ENCODE peak calls at places on chromosome 16, in five cellular contexts. T is upper lobe of right lung, H is spleen, F is sigmoid colon, X is transverse colon. C is an unnamed sample.

GRCh38 chr16:53768593-53768992 is 64.6 kb downstream of the FTO start:
- DNase-seq in H (no peak), F (no peak), T (no peak), X (no peak), C (no peak)

GRCh38 chr16:85211247-85211910 is 99.1 kb upstream of the CIBAR2 start:
- DNase-seq in F (no peak), T (no peak), X (no peak), H (no peak), C (no peak)

GRCh38 chr16:86876499-86876898 is 298.1 kb downstream of the FOXL1 start:
- DNase-seq in T (no peak), F (no peak), X (no peak), H (no peak), C (no peak)

GRCh38 chr16:3625911-3626732 is 14.7 kb upstream of the SLX4 start:
- DNase-seq in H (no peak), X (no peak), T (no peak), F (no peak), C (no peak)

GRCh38 chr16:70481929-70482536 is 27.6 kb downstream of the FCSK start:
- DNase-seq in X (no peak), H (no peak), F (no peak), T (no peak), C (no peak)

GRCh38 chr16:58492735-58493134 is 7.2 kb upstream of the NDRG4 start:
- DNase-seq in X (no peak), F (no peak), H (peak; percentile 31), T (peak; percentile 35), C (no peak)

GRCh38 chr16:85347213-85347591 is 234.9 kb upstream of the CIBAR2 start:
- DNase-seq in X (no peak), T (no peak), F (no peak), H (no peak), C (no peak)

GRCh38 chr16:89026121-89026612 is 49.2 kb upstream of the CBFA2T3 start:
- DNase-seq in T (peak; percentile 1), F (no peak), H (peak; percentile 40), X (no peak), C (no peak)

GRCh38 chr16:17078950-17079631 is 391.7 kb downstream of the XYLT1 start:
- DNase-seq in T (no peak), X (no peak), F (no peak), H (no peak), C (no peak)

GRCh38 chr16:1960665-1961630 is 1.6 kb downstream of the NDUFB10 start:
- DNase-seq in H (peak; percentile 76), F (no peak), T (no peak), X (no peak), C (no peak)

GRCh38 chr16:29824589-29825144 is 4.4 kb downstream of the MVP start:
- DNase-seq in X (no peak), H (no peak), F (no peak), T (no peak), C (no peak)

GRCh38 chr16:3045758-3046505 is 429 bp upstream of the MMP25 start:
- DNase-seq in F (no peak), X (peak; percentile 37), T (peak; percentile 75), H (peak; percentile 93), C (no peak)

DNA sequence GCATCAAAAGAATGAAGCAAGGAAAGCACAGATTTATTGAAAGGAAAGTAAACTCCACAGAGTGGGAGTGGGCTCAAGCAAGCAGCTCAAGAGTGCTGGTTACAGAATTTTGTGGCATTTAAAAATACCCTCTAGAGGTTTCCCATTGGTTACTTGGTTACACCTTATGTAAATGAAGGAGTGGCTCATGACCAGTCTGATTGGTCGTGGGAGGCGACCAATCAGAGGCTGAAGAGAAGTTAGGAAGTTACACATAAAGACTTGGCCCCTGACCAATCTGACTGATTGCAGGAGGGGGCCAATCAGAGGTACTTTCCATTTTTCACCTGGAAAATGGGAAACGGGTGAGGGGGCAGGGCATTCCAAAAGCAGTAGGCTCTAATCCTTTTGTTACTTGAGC is 1373.8 kb upstream of the GOT2 start:
- DNase-seq in H (no peak), F (no peak), X (no peak), T (no peak), C (no peak)
- H3K4me1 ChIP-seq in H (no peaks in the 10 kb centered on the region), F (no peaks in the 10 kb centered on the region), X (no peaks in the 10 kb centered on the region), T (no peaks in the 10 kb centered on the region), C (no peaks in the 10 kb centered on the region)

GRCh38 chr16:78874241-78874983 is 726.1 kb downstream of the MAF start:
- DNase-seq in T (no peak), X (no peak), H (no peak), F (peak; percentile 72), C (no peak)

GRCh38 chr16:78882150-78882549 is 718.4 kb downstream of the MAF start:
- DNase-seq in F (no peak), X (no peak), T (no peak), H (no peak), C (no peak)

GRCh38 chr16:78878570-78878969 is 722.0 kb downstream of the MAF start:
- DNase-seq in H (no peak), T (no peak), X (no peak), F (no peak), C (no peak)

GRCh38 chr16:78879046-78879445 is 721.5 kb downstream of the MAF start:
- DNase-seq in H (no peak), T (no peak), F (no peak), X (no peak), C (no peak)

GRCh38 chr16:78877114-78877513 is 723.4 kb downstream of the MAF start:
- DNase-seq in H (no peak), T (no peak), F (no peak), X (no peak), C (no peak)
- H3K4me3 ChIP-seq in H (no peak overlapping the region), T (no peak overlapping the region), F (no peak overlapping the region), X (no peak overlapping the region), C (no peak overlapping the region)

DNA sequence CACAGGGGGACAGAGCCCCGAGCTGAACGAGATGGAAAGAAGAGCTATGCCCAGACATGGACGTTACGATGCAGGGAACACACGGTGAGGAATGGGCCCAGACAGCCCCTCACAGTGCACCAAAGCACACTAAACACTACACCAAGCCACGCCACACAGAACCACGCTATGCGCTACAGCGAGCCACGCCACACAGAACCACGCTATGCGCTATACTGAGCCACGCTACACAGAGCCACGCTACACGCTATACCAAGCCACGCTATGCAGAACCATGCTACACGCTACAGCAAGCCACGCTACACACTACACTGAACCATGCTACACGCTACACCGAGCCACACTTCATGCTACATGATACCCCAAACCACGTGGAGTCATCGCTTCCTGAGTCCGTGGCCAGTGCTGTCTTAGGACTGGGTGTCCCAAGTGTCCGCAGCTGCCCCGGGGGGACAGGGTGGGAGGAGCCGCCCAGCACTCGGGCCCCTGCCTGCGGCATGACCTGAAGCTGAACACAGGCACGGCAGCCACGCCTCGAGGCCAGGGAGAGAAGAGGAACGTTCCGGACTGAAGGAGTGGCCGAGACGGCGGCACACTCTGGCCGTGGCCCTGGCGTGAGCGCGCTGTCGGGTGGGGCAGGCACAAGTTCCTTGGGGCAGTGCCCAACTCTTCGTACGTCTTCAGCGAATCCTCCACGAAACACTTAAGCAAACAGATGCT is 61.3 kb downstream of the LMF1 start:
- DNase-seq in F (no peak), H (no peak), T (no peak), X (no peak), C (no peak)
- H3K27ac ChIP-seq in F (no peak overlapping the region), H (no peak overlapping the region), T (no peak overlapping the region), X (no peak overlapping the region), C (no peak overlapping the region)

GRCh38 chr16:72988568-72988967 is 59.4 kb downstream of the ZFHX3 start:
- DNase-seq in T (no peak), F (no peak), X (no peak), H (no peak), C (no peak)
- H3K4me1 ChIP-seq in T (peaks cover 61% of the 10 kb centered on the region), F (no peaks in the 10 kb centered on the region), X (peaks cover 38% of the 10 kb centered on the region), H (peaks cover 40% of the 10 kb centered on the region), C (peaks cover 99% of the 10 kb centered on the region)

DNA sequence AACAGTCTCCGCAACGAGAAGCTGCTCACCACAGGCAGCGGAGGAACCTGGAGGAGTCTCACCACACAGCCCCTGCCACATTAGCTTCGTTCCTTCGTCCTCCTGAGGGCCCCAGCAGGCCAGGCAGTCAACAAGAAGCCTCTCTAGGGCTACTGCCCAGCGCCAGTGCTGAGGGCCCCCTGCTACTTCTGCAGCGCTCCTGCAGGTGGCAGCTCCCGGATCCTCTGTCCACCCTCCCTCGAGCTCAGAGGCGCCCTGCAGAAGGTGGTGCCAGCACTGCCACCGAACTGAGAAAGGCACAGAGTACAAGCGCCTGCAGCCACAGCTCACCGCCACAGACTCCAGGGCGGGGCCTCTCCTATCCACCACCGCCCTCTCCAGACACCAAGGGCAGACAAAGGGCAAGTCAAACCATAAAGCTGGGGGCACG is 27.3 kb downstream of the KDM8 start:
- DNase-seq in H (peak; percentile 89), F (no peak), T (no peak), X (peak; percentile 91), C (no peak)
- H3K4me3 ChIP-seq in H (no peak overlapping the region), F (no peak overlapping the region), T (no peak overlapping the region), X (no peak overlapping the region), C (no peak overlapping the region)

DNA sequence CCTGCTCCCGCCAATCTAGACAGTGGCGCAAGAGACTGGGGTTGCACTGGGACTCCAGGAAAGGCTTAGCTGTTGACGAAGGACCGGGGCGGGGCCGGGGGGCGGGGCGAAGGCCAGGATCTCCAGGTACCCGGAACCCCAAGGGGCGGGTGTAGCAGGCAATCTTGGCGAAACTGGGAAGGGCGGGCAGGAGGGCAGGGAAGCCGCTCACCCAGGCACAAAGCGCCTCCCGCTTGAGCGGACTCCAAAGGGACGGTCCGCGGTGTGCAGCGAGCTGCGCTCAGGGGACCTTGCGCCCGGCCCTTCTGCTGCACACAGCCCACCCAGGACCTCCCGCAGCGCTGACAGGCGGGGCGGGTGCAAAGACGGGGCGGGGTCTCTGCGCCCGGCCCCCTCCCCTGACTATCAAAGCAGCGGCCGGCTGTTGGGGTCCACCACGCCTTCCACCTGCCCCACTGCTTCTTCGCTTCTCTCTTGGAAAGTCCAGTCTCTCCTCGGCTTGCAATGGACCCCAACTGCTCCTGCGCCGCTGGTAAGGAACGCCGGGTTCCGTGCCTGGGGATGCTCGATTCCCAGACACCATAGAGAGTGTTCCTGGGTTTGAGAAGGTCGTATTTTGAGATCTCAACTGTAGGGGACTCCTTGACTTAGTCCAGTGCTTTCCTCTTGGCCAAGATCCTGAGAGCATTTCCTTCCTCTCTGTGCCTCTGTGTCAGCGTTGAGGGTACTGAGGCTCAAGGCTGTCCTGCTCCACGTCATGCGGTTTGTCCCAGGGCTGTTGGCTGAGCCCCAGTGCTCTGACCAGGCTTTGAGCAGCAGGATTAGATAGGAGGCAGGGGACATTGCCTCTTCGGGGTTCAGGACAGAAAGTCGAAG is at the start of gene MT1F:
- DNase-seq in T (peak; percentile 96), X (peak; percentile 96), F (peak; percentile 85), H (peak; percentile 91), C (no peak)
- H3K27ac ChIP-seq in T (peak within 1 kb of the TSS; percentile 71), X (peak within 1 kb of the TSS; percentile 75), F (peak within 1 kb of the TSS; percentile 45), H (peak within 1 kb of the TSS; percentile 81), C (peak within 1 kb of the TSS; percentile 77)

DNA sequence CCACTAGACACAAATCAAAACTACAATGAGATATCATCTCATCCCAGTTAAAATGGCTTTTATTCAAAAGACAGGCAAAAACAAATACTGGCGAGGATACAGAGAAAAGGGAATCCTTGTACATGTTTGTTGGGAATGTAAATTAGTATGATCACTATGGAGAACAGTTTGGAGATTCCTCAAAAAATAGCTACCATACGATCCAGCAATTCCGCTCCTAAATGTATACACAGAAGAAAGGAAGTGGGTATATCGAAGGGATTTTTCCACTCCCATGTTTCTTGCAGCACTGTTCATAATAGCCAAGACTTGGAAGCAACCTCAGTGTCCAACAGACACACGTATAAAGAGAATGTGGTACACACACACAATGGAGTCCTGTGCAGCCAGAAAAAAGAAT is 35.3 kb downstream of the KATNIP start:
- DNase-seq in F (no peak), T (no peak), H (no peak), X (no peak), C (no peak)
- H3K4me1 ChIP-seq in F (no peaks in the 10 kb centered on the region), T (no peaks in the 10 kb centered on the region), H (no peaks in the 10 kb centered on the region), X (no peaks in the 10 kb centered on the region), C (peaks cover 8% of the 10 kb centered on the region)